ENCODE peak calls at places on chromosomes 5 and 9, in six cellular contexts. O is nucleus accumbens; L is stimulated activated CD8-positive, alpha-beta memory T cell treated with anti-CD3 and anti-CD28 coated beads, Interleukin-12 subunit alpha, Interleukin-12 subunit beta, amount 100 ng/mL, for 4 hours; X is thoracic aorta; N is right lobe of liver; F is hepatic stellate cell. M is an unnamed sample.
A peak's percentile ranks its signal among the peaks of the same experiment; 100 is the strongest.

GRCh38 chr5:112563169-112563826 is 144.2 kb upstream of the EPB41L4A start:
- DNase-seq in O (no peak), L (no peak), X (no peak), N (no peak), F (no peak), M (no peak)

GRCh38 chr5:143372187-143372829 is 31.2 kb downstream of the NR3C1 start:
- DNase-seq in O (no peak), L (no peak), X (no peak), N (no peak), F (no peak), M (no peak)

GRCh38 chr9:124663046-124663961 is 107.8 kb downstream of the NR6A1 start:
- DNase-seq in O (no peak), L (no peak), X (no peak), N (no peak), F (no peak), M (no peak)

GRCh38 chr5:14821721-14822120 is 49.9 kb downstream of the ANKH start:
- DNase-seq in O (no peak), L (no peak), X (no peak), N (no peak), F (no peak), M (no peak)

GRCh38 chr9:137685035-137685885 is 66.5 kb downstream of the EHMT1 start:
- DNase-seq in O (no peak), L (no peak), X (no peak), N (no peak), F (peak; percentile 64), M (no peak)

GRCh38 chr9:126119731-126120130 is 206.9 kb upstream of the MVB12B start:
- DNase-seq in O (no peak), L (no peak), X (no peak), N (no peak), F (no peak), M (no peak)

GRCh38 chr9:135128035-135128670 is 40.7 kb downstream of the OLFM1 start:
- DNase-seq in O (no peak), L (no peak), X (no peak), N (no peak), F (no peak), M (no peak)

GRCh38 chr5:143685416-143685815 is 126.5 kb upstream of the HMHB1 start:
- DNase-seq in O (no peak), L (no peak), X (no peak), N (no peak), F (no peak), M (peak; percentile 10)

GRCh38 chr9:2126331-2126789 is 111.2 kb downstream of the SMARCA2 start:
- DNase-seq in O (no peak), L (no peak), X (peak; percentile 13), N (no peak), F (no peak), M (no peak)

GRCh38 chr9:88938181-88938580 is 53.1 kb upstream of the S1PR3 start:
- DNase-seq in O (no peak), L (no peak), X (no peak), N (no peak), F (no peak), M (no peak)

GRCh38 chr9:128103589-128103962 is 24.0 kb downstream of the PTGES2 start:
- DNase-seq in O (no peak), L (no peak), X (no peak), N (no peak), F (no peak), M (no peak)

GRCh38 chr5:172370648-172371248 is 83.6 kb downstream of the SH3PXD2B start:
- DNase-seq in O (no peak), L (no peak), X (no peak), N (no peak), F (peak; percentile 50), M (peak; percentile 9)

GRCh38 chr9:94086468-94086867 is 2.2 kb downstream of the PTPDC1 start:
- DNase-seq in O (no peak), L (no peak), X (no peak), N (no peak), F (no peak), M (no peak)

GRCh38 chr5:127088226-127088625 is 14.9 kb upstream of the C5orf63 start:
- DNase-seq in O (no peak), L (no peak), X (no peak), N (no peak), F (peak; percentile 80), M (peak; percentile 83)

GRCh38 chr5:40652441-40653220 is 27.1 kb upstream of the PTGER4 start:
- DNase-seq in O (no peak), L (no peak), X (no peak), N (no peak), F (no peak), M (no peak)

GRCh38 chr5:170572453-170572852 is 68.6 kb downstream of the KCNIP1 start:
- DNase-seq in O (no peak), L (no peak), X (no peak), N (no peak), F (no peak), M (no peak)

GRCh38 chr5:54049963-54050362 is 260.4 kb downstream of the ARL15 start:
- DNase-seq in O (no peak), L (no peak), X (no peak), N (no peak), F (peak; percentile 26), M (peak; percentile 26)

GRCh38 chr9:126471084-126471611 is 142.6 kb upstream of the LMX1B start:
- DNase-seq in O (no peak), L (peak; percentile 58), X (peak; percentile 26), N (peak; percentile 60), F (no peak), M (no peak)

GRCh38 chr5:67095346-67095871 is 101.2 kb downstream of the CD180 start:
- DNase-seq in O (no peak), L (no peak), X (peak; percentile 11), N (peak; percentile 77), F (no peak), M (no peak)

GRCh38 chr5:134206627-134207160 is 19.2 kb downstream of the PPP2CA start:
- DNase-seq in O (no peak), L (no peak), X (no peak), N (no peak), F (no peak), M (no peak)

GRCh38 chr5:93150311-93151012 is 430.6 kb downstream of the NR2F1-AS1 start:
- DNase-seq in O (no peak), L (no peak), X (no peak), N (no peak), F (peak; percentile 15), M (peak; percentile 8)

GRCh38 chr9:21031091-21031817 is at the start of gene HACD4:
- DNase-seq in O (peak; percentile 54), L (peak; percentile 47), X (no peak), N (peak; percentile 60), F (peak; percentile 23), M (no peak)

GRCh38 chr9:133797406-133798150 is 59.4 kb upstream of the SARDH start:
- DNase-seq in O (no peak), L (no peak), X (no peak), N (no peak), F (no peak), M (no peak)

GRCh38 chr5:63878788-63879187 is 83.5 kb downstream of the HTR1A start:
- DNase-seq in O (no peak), L (no peak), X (no peak), N (no peak), F (no peak), M (no peak)

GRCh38 chr9:113274474-113275146 is 762 bp downstream of the CDC26 start:
- DNase-seq in O (no peak), L (no peak), X (no peak), N (no peak), F (peak; percentile 42), M (peak; percentile 48)

GRCh38 chr9:70046274-70047070 is 2.8 kb downstream of the MAMDC2 start:
- DNase-seq in O (no peak), L (no peak), X (no peak), N (no peak), F (no peak), M (peak; percentile 74)

GRCh38 chr5:170854550-170854949 is 7.3 kb upstream of the RANBP17 start:
- DNase-seq in O (no peak), L (no peak), X (no peak), N (no peak), F (peak; percentile 27), M (no peak)

M was measured in HTR-8/SVneo.